ENCODE peak calls at places on chromosome 1, in seven cellular contexts. K is activated naive CD8-positive, alpha-beta T cell treated with anti-CD3 and anti-CD28 coated beads, Interleukin-2, amount 50 U/mL, for 24 hours; Z is activated CD8-positive, alpha-beta memory T cell treated with anti-CD3 and anti-CD28 coated beads for 4 hours; L is astrocyte; Y is retina; C is RKO; B is Kasumi-1. Q is an unnamed sample.

GRCh38 chr1:67552336-67552759 is 122.1 kb upstream of the SERBP1 start:
- DNase-seq in B (no peak), Z (no peak), C (no peak), K (no peak), Y (no peak), L (no peak), Q (no peak)

GRCh38 chr1:235911876-235912275 is 45.2 kb upstream of the LYST start:
- DNase-seq in K (no peak), B (no peak), Y (no peak), Z (no peak), L (no peak), C (no peak), Q (no peak)

GRCh38 chr1:26021647-26022403 is at the start of gene EXTL1:
- DNase-seq in L (peak; percentile 59), Z (no peak), C (no peak), K (no peak), Y (peak; percentile 85), B (peak; percentile 11), Q (peak; percentile 79)

GRCh38 chr1:236067854-236068454 is 3.1 kb upstream of the NID1 start:
- DNase-seq in B (no peak), L (no peak), C (no peak), Z (no peak), K (no peak), Y (no peak), Q (no peak)

GRCh38 chr1:109996476-109996875 is 11.9 kb downstream of the AHCYL1 start:
- DNase-seq in Z (no peak), B (no peak), C (no peak), Y (no peak), L (peak; percentile 64), K (no peak), Q (no peak)

GRCh38 chr1:85576642-85577420 is 3.7 kb upstream of the CCN1 start:
- DNase-seq in C (peak; percentile 93), Y (peak; percentile 85), L (peak; percentile 84), B (peak; percentile 60), Z (no peak), K (peak; percentile 69), Q (peak; percentile 71)

GRCh38 chr1:246828818-246829217 is 102.9 kb downstream of the AHCTF1 start:
- DNase-seq in K (no peak), Y (no peak), B (no peak), Z (no peak), L (no peak), C (no peak), Q (no peak)

GRCh38 chr1:58391056-58391455 is 155.5 kb downstream of the OMA1 start:
- DNase-seq in K (no peak), Y (no peak), Z (no peak), L (no peak), C (no peak), B (peak; percentile 83), Q (no peak)

GRCh38 chr1:226691257-226691656 is 47.8 kb downstream of the ITPKB start:
- DNase-seq in Z (no peak), C (no peak), Y (no peak), L (no peak), K (peak; percentile 72), B (no peak), Q (no peak)

GRCh38 chr1:98783821-98784220 is 122.3 kb downstream of the SNX7 start:
- DNase-seq in K (no peak), L (no peak), Z (no peak), Y (no peak), C (no peak), B (no peak), Q (no peak)

GRCh38 chr1:171222961-171223360 is 25.3 kb upstream of the FMO1 start:
- DNase-seq in L (peak; percentile 5), B (no peak), K (no peak), C (no peak), Y (no peak), Z (no peak), Q (no peak)

GRCh38 chr1:70778934-70779333 is 268.7 kb downstream of the PTGER3 start:
- DNase-seq in C (no peak), Z (no peak), Y (no peak), L (no peak), K (no peak), B (no peak), Q (no peak)

GRCh38 chr1:22188436-22188835 is 45.5 kb upstream of the WNT4 start:
- DNase-seq in L (no peak), K (no peak), C (no peak), Z (no peak), Y (no peak), B (no peak), Q (no peak)

GRCh38 chr1:162145280-162145965 is 75.9 kb downstream of the NOS1AP start:
- DNase-seq in Y (peak; percentile 92), B (no peak), L (peak; percentile 29), C (no peak), Z (no peak), K (no peak), Q (no peak)

GRCh38 chr1:110783292-110783918 is 89.5 kb upstream of the CD53 start:
- DNase-seq in K (peak; percentile 44), L (peak; percentile 16), Y (peak; percentile 80), C (peak; percentile 66), B (peak; percentile 61), Z (peak; percentile 44), Q (no peak)

GRCh38 chr1:118185083-118185899 is at the start of gene SPAG17:
- DNase-seq in Y (peak; percentile 94), Z (no peak), C (no peak), K (peak; percentile 6), L (peak; percentile 51), B (no peak), Q (peak; percentile 30)

GRCh38 chr1:119873166-119874025 is 22.9 kb downstream of the ADAM30 start:
- DNase-seq in Y (no peak), C (no peak), L (peak; percentile 96), K (no peak), B (peak; percentile 17), Z (no peak), Q (no peak)

GRCh38 chr1:236351875-236352573 is 42.1 kb upstream of the EDARADD start:
- DNase-seq in Y (no peak), K (no peak), C (no peak), L (no peak), B (no peak), Z (no peak), Q (no peak)

GRCh38 chr1:155012052-155012546 is 9.5 kb downstream of the ZBTB7B start:
- DNase-seq in Z (no peak), C (no peak), B (no peak), K (no peak), Y (peak; percentile 76), L (no peak), Q (peak; percentile 80)

GRCh38 chr1:101165944-101166343 is 70.9 kb upstream of the S1PR1 start:
- DNase-seq in B (no peak), C (no peak), L (no peak), Z (no peak), K (no peak), Y (no peak), Q (no peak)

GRCh38 chr1:235953801-235954200 is 87.1 kb upstream of the LYST start:
- DNase-seq in B (no peak), L (peak; percentile 87), C (no peak), Z (no peak), K (no peak), Y (no peak), Q (no peak)

GRCh38 chr1:147080013-147080661 is 92.1 kb downstream of the PRKAB2 start:
- DNase-seq in B (peak; percentile 23), Y (peak; percentile 84), L (no peak), K (no peak), C (no peak), Z (no peak), Q (no peak)

GRCh38 chr1:182240085-182240484 is 151.5 kb downstream of the GLUL start:
- DNase-seq in Z (no peak), Y (no peak), K (no peak), L (no peak), B (no peak), C (no peak), Q (no peak)

Q was measured in dorsolateral prefrontal cortex.